ENCODE peak calls at places on chromosomes 16 and 17, in seven cellular contexts. One of them, this sample, is unnamed.

GRCh38 chr16:56041556-56042140 is 149.6 kb upstream of the GNAO1 start:
- DNase-seq in trophoblast cell: peak; percentile 60
- DNase-seq in mesendoderm: peak; percentile 78
- DNase-seq in neuronal stem cell: peak; percentile 32
- DNase-seq in IMR-90: no peak
- DNase-seq in H1: peak; percentile 31
- DNase-seq in mesenchymal stem cell: no peak
- DNase-seq in this sample: peak; percentile 78

GRCh38 chr16:25079637-25080375 is 31.7 kb upstream of the LCMT1 start:
- DNase-seq in trophoblast cell: no peak
- DNase-seq in IMR-90: no peak
- DNase-seq in H1: no peak
- DNase-seq in mesendoderm: no peak
- DNase-seq in mesenchymal stem cell: no peak
- DNase-seq in neuronal stem cell: no peak
- DNase-seq in this sample: no peak

GRCh38 chr16:88639231-88640038 is 1.1 kb downstream of the IL17C start:
- DNase-seq in mesenchymal stem cell: no peak
- DNase-seq in trophoblast cell: peak; percentile 23
- DNase-seq in IMR-90: no peak
- DNase-seq in H1: no peak
- DNase-seq in neuronal stem cell: no peak
- DNase-seq in mesendoderm: peak; percentile 65
- DNase-seq in this sample: peak; percentile 92

GRCh38 chr17:75623386-75623785 is 9.8 kb upstream of the SMIM5 start:
- DNase-seq in mesenchymal stem cell: no peak
- DNase-seq in IMR-90: peak; percentile 9
- DNase-seq in H1: no peak
- DNase-seq in mesendoderm: peak; percentile 37
- DNase-seq in neuronal stem cell: no peak
- DNase-seq in trophoblast cell: no peak
- DNase-seq in this sample: no peak

GRCh38 chr17:42843358-42843934 is 934 bp upstream of the AOC2 start:
- DNase-seq in neuronal stem cell: no peak
- DNase-seq in IMR-90: peak; percentile 74
- DNase-seq in mesenchymal stem cell: peak; percentile 73
- DNase-seq in H1: no peak
- DNase-seq in mesendoderm: peak; percentile 74
- DNase-seq in trophoblast cell: peak; percentile 39
- DNase-seq in this sample: no peak

GRCh38 chr17:49431743-49432142 is 17.1 kb upstream of the PHB1 start:
- DNase-seq in H1: no peak
- DNase-seq in mesenchymal stem cell: no peak
- DNase-seq in mesendoderm: no peak
- DNase-seq in trophoblast cell: no peak
- DNase-seq in IMR-90: no peak
- DNase-seq in neuronal stem cell: no peak
- DNase-seq in this sample: no peak

GRCh38 chr16:84116720-84117481 is at the start of gene MBTPS1:
- DNase-seq in mesenchymal stem cell: peak; percentile 98
- DNase-seq in H1: peak; percentile 91
- DNase-seq in mesendoderm: peak; percentile 99
- DNase-seq in IMR-90: peak; percentile 97
- DNase-seq in neuronal stem cell: peak; percentile 98
- DNase-seq in trophoblast cell: peak; percentile 99
- DNase-seq in this sample: peak; percentile 98

GRCh38 chr16:76059701-76060100 is 217.5 kb upstream of the CNTNAP4 start:
- DNase-seq in H1: no peak
- DNase-seq in neuronal stem cell: no peak
- DNase-seq in trophoblast cell: no peak
- DNase-seq in mesendoderm: no peak
- DNase-seq in mesenchymal stem cell: no peak
- DNase-seq in IMR-90: no peak
- DNase-seq in this sample: no peak

GRCh38 chr17:21033350-21033749 is 9.5 kb downstream of the USP22 start:
- DNase-seq in IMR-90: peak; percentile 48
- DNase-seq in neuronal stem cell: no peak
- DNase-seq in H1: no peak
- DNase-seq in mesenchymal stem cell: peak; percentile 39
- DNase-seq in mesendoderm: no peak
- DNase-seq in trophoblast cell: no peak
- DNase-seq in this sample: no peak

GRCh38 chr17:37179893-37180292 is 195.9 kb upstream of the C17orf78 start:
- DNase-seq in neuronal stem cell: no peak
- DNase-seq in IMR-90: peak; percentile 87
- DNase-seq in mesenchymal stem cell: peak; percentile 71
- DNase-seq in H1: no peak
- DNase-seq in trophoblast cell: no peak
- DNase-seq in mesendoderm: peak; percentile 43
- DNase-seq in this sample: no peak

GRCh38 chr17:45224671-45225050 is 3.0 kb downstream of the FMNL1 start:
- DNase-seq in trophoblast cell: no peak
- DNase-seq in H1: no peak
- DNase-seq in IMR-90: no peak
- DNase-seq in mesendoderm: no peak
- DNase-seq in neuronal stem cell: no peak
- DNase-seq in mesenchymal stem cell: no peak
- DNase-seq in this sample: no peak

DNA sequence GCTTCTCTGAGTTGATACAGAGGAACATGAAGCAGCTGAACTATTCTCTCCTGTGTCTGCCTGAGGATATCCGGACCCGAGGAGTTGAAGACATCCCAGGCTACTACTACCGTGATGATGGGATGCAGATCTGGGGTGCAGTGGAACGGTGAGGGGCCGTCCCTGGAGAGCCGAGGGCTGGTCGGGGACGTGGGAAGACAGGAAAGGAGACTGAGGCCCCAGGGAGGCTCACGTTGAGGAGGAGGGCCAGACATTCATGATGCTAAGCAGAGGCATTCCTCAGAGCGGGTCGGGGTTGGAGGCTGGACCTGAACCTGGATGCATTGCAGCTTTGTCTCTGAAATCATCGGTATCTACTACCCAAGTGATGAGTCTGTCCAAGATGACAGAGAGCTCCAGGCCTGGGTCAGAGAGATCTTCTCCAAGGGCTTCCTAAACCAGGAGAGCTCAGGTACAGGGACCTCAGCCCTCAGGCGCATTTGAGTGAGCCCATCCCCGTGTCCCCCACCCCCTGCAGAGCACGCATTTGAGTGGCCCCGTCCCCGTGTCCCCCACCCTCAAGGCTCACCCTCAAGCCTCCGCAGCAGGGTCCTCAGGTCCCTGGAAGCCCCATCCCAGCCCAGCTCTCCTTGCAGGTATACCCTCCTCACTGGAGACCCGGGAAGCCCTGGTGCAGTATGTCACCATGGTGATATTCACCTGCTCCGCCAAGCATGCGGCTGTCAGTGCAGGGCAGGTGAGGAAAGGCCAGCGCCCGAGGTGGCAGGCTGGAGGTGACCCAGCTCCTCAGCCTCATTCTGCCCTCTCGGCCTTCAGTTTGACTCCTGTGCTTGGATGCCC is 8.3 kb downstream of the ALOX15B start:
- DNase-seq in IMR-90: no peak
- DNase-seq in neuronal stem cell: no peak
- DNase-seq in trophoblast cell: no peak
- DNase-seq in mesendoderm: no peak
- DNase-seq in mesenchymal stem cell: no peak
- DNase-seq in H1: no peak
- DNase-seq in this sample: no peak
- H3K23ac ChIP-seq in IMR-90: no peak overlapping the region
- H3K23ac ChIP-seq in neuronal stem cell: peak overlapping the region; percentile 52
- H3K23ac ChIP-seq in trophoblast cell: no peak overlapping the region
- H3K23ac ChIP-seq in mesendoderm: no peak overlapping the region
- H3K23ac ChIP-seq in mesenchymal stem cell: no peak overlapping the region
- H3K23ac ChIP-seq in H1: no peak overlapping the region
- H3K23ac ChIP-seq in this sample: no peak overlapping the region

GRCh38 chr16:10253344-10253855 is 71.2 kb upstream of the GRIN2A start:
- DNase-seq in H1: no peak
- DNase-seq in trophoblast cell: no peak
- DNase-seq in mesenchymal stem cell: no peak
- DNase-seq in mesendoderm: no peak
- DNase-seq in IMR-90: no peak
- DNase-seq in neuronal stem cell: no peak
- DNase-seq in this sample: no peak
- H3K23ac ChIP-seq in H1: no peak overlapping the region
- H3K23ac ChIP-seq in trophoblast cell: no peak overlapping the region
- H3K23ac ChIP-seq in mesenchymal stem cell: no peak overlapping the region
- H3K23ac ChIP-seq in mesendoderm: no peak overlapping the region
- H3K23ac ChIP-seq in IMR-90: no peak overlapping the region
- H3K23ac ChIP-seq in neuronal stem cell: no peak overlapping the region
- H3K23ac ChIP-seq in this sample: no peak overlapping the region

GRCh38 chr16:29653436-29653835 is 9.6 kb upstream of the SPN start:
- DNase-seq in IMR-90: no peak
- DNase-seq in H1: no peak
- DNase-seq in neuronal stem cell: no peak
- DNase-seq in mesenchymal stem cell: no peak
- DNase-seq in trophoblast cell: no peak
- DNase-seq in mesendoderm: no peak
- DNase-seq in this sample: no peak
- H3K23ac ChIP-seq in IMR-90: no peak overlapping the region
- H3K23ac ChIP-seq in H1: no peak overlapping the region
- H3K23ac ChIP-seq in neuronal stem cell: no peak overlapping the region
- H3K23ac ChIP-seq in mesenchymal stem cell: no peak overlapping the region
- H3K23ac ChIP-seq in trophoblast cell: no peak overlapping the region
- H3K23ac ChIP-seq in mesendoderm: no peak overlapping the region
- H3K23ac ChIP-seq in this sample: no peak overlapping the region

DNA sequence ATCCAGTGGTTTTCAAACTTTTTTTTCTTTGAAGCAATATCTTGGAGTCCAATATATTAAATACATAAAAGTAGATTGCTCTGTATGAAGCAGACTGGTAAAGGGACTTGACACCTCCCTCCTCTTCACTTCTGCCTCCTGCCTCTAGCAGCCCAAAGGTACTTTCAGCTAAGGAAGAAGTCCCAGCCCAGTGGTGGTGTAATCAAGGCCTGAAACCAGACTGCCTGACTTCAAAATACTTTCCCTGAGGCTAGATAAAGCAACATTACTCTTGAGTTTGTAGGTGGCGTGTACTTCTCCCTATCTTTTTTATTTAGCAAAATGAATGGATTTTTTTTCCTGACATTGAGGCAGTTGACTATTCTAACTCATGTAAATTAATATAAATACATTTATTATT is 122.4 kb upstream of the TMEM97 start:
- DNase-seq in mesenchymal stem cell: no peak
- DNase-seq in mesendoderm: no peak
- DNase-seq in trophoblast cell: peak; percentile 55
- DNase-seq in IMR-90: no peak
- DNase-seq in H1: no peak
- DNase-seq in neuronal stem cell: no peak
- DNase-seq in this sample: no peak
- H3K23ac ChIP-seq in mesenchymal stem cell: no peak overlapping the region
- H3K23ac ChIP-seq in mesendoderm: no peak overlapping the region
- H3K23ac ChIP-seq in trophoblast cell: no peak overlapping the region
- H3K23ac ChIP-seq in IMR-90: no peak overlapping the region
- H3K23ac ChIP-seq in H1: no peak overlapping the region
- H3K23ac ChIP-seq in neuronal stem cell: no peak overlapping the region
- H3K23ac ChIP-seq in this sample: no peak overlapping the region

GRCh38 chr17:32331243-32332040 is 10.5 kb downstream of the C17orf75 start:
- DNase-seq in H1: no peak
- DNase-seq in mesenchymal stem cell: peak; percentile 53
- DNase-seq in mesendoderm: no peak
- DNase-seq in trophoblast cell: no peak
- DNase-seq in IMR-90: no peak
- DNase-seq in neuronal stem cell: no peak
- DNase-seq in this sample: no peak
- H3K23ac ChIP-seq in H1: no peak overlapping the region
- H3K23ac ChIP-seq in mesenchymal stem cell: no peak overlapping the region
- H3K23ac ChIP-seq in mesendoderm: no peak overlapping the region
- H3K23ac ChIP-seq in trophoblast cell: no peak overlapping the region
- H3K23ac ChIP-seq in IMR-90: no peak overlapping the region
- H3K23ac ChIP-seq in neuronal stem cell: no peak overlapping the region
- H3K23ac ChIP-seq in this sample: no peak overlapping the region

GRCh38 chr16:4382795-4383357 is 11.2 kb downstream of the VASN start:
- DNase-seq in neuronal stem cell: no peak
- DNase-seq in mesendoderm: no peak
- DNase-seq in mesenchymal stem cell: no peak
- DNase-seq in IMR-90: no peak
- DNase-seq in trophoblast cell: no peak
- DNase-seq in H1: no peak
- DNase-seq in this sample: no peak
- H3K23ac ChIP-seq in neuronal stem cell: peak overlapping the region; percentile 89
- H3K23ac ChIP-seq in mesendoderm: no peak overlapping the region
- H3K23ac ChIP-seq in mesenchymal stem cell: no peak overlapping the region
- H3K23ac ChIP-seq in IMR-90: no peak overlapping the region
- H3K23ac ChIP-seq in trophoblast cell: no peak overlapping the region
- H3K23ac ChIP-seq in H1: no peak overlapping the region
- H3K23ac ChIP-seq in this sample: no peak overlapping the region

This sample was measured in H9.